ENCODE peak calls at places on chromosomes 7 and 10, in five cellular contexts. Q, J, M, G and Z are unnamed samples.

GRCh38 chr7:123191132-123191531 is 8.6 kb downstream of the SLC13A1 start:
- DNase-seq in Q (no peak), J (no peak), M (no peak), G (no peak), Z (peak)

GRCh38 chr10:86258940-86259339 is 107.7 kb downstream of the GRID1 start:
- DNase-seq in Q (no peak), J (no peak), M (no peak), G (no peak), Z (no peak)

GRCh38 chr7:3200504-3200903 is 100.5 kb upstream of the SDK1 start:
- DNase-seq in Q (no peak), J (no peak), M (no peak), G (no peak), Z (peak)

GRCh38 chr10:95319239-95319638 is 28.4 kb upstream of the PDLIM1 start:
- DNase-seq in Q (no peak), J (no peak), M (no peak), G (no peak), Z (no peak)

GRCh38 chr10:94760586-94761178 is 1.8 kb upstream of the CYP2C19 start:
- DNase-seq in Q (no peak), J (no peak), M (no peak), G (no peak), Z (no peak)

GRCh38 chr7:142357953-142358520 is 100.2 kb upstream of the PRSS58 start:
- DNase-seq in Q (peak), J (peak), M (no peak), G (no peak), Z (peak)

GRCh38 chr7:50552921-50553320 is 12.3 kb downstream of the DDC start:
- DNase-seq in Q (no peak), J (peak), M (peak), G (no peak), Z (no peak)

GRCh38 chr7:66310620-66311019 is 105.5 kb downstream of the TPST1 start:
- DNase-seq in Q (no peak), J (no peak), M (no peak), G (no peak), Z (no peak)

GRCh38 chr10:94439275-94439861 is 37.0 kb downstream of the TBC1D12 start:
- DNase-seq in Q (no peak), J (peak), M (no peak), G (no peak), Z (no peak)

GRCh38 chr10:129761981-129762956 is 201.8 kb downstream of the EBF3 start:
- DNase-seq in Q (no peak), J (no peak), M (peak), G (no peak), Z (no peak)

GRCh38 chr10:64086083-64086772 is 565.0 kb downstream of the REEP3 start:
- DNase-seq in Q (no peak), J (no peak), M (no peak), G (no peak), Z (no peak)

GRCh38 chr7:147570390-147570789 is 1020.2 kb upstream of the C7orf33 start:
- DNase-seq in Q (no peak), J (no peak), M (no peak), G (no peak), Z (no peak)

GRCh38 chr7:145692237-145692950 is 424.2 kb upstream of the CNTNAP2 start:
- DNase-seq in Q (no peak), J (peak), M (no peak), G (peak), Z (no peak)

GRCh38 chr7:30977896-30978564 is 14.3 kb downstream of the GHRHR start:
- DNase-seq in Q (peak), J (peak), M (peak), G (no peak), Z (peak)

GRCh38 chr10:48493083-48493871 is 111.6 kb downstream of the ARHGAP22 start:
- DNase-seq in Q (peak), J (peak), M (no peak), G (peak), Z (peak)

GRCh38 chr7:2571409-2571808 is 12.6 kb downstream of the IQCE start:
- DNase-seq in Q (no peak), J (no peak), M (no peak), G (no peak), Z (no peak)

GRCh38 chr10:114715171-114715670 is 57.1 kb upstream of the ABLIM1 start:
- DNase-seq in Q (no peak), J (peak), M (no peak), G (no peak), Z (no peak)

GRCh38 chr10:132477398-132478340 is 59.9 kb upstream of the INPP5A start:
- DNase-seq in Q (no peak), J (no peak), M (no peak), G (no peak), Z (no peak)

GRCh38 chr10:101121661-101122045 is 9.4 kb upstream of the TLX1 start:
- DNase-seq in Q (no peak), J (no peak), M (no peak), G (no peak), Z (no peak)

GRCh38 chr7:97200043-97200442 is 82.5 kb downstream of the SDHAF3 start:
- DNase-seq in Q (no peak), J (no peak), M (no peak), G (no peak), Z (no peak)

GRCh38 chr10:22531008-22531407 is 183.4 kb downstream of the PIP4K2A start:
- DNase-seq in Q (no peak), J (no peak), M (no peak), G (no peak), Z (no peak)

GRCh38 chr7:70498232-70498631 is 633.7 kb upstream of the GALNT17 start:
- DNase-seq in Q (peak), J (no peak), M (no peak), G (no peak), Z (no peak)